ENCODE peak calls at places on chromosomes 3 and 15, in six cellular contexts. U is fibroblast of lung; Z is right atrium auricular region; K is CD4-positive, alpha-beta T cell; V is dorsolateral prefrontal cortex; T is cardiac muscle cell. S is an unnamed sample.
A peak's percentile ranks its signal among the peaks of the same experiment; 100 is the strongest.

GRCh38 chr3:53123510-53123909 is 6.7 kb downstream of the RFT1 start:
- DNase-seq in U (no peak), Z (no peak), K (no peak), V (no peak), T (no peak), S (no peak)

GRCh38 chr15:73560501-73561117 is 72.6 kb downstream of the NPTN start:
- DNase-seq in U (peak; percentile 90), Z (no peak), K (no peak), V (no peak), T (peak; percentile 71), S (no peak)

GRCh38 chr15:90871716-90872480 is 3.5 kb downstream of the FURIN start:
- DNase-seq in U (no peak), Z (no peak), K (no peak), V (no peak), T (peak; percentile 47), S (no peak)

GRCh38 chr3:68620211-68620610 is 312.1 kb downstream of the TAFA4 start:
- DNase-seq in U (no peak), Z (no peak), K (no peak), V (no peak), T (no peak), S (no peak)

GRCh38 chr3:156763931-156764720 is 62.0 kb upstream of the LEKR1 start:
- DNase-seq in U (no peak), Z (no peak), K (no peak), V (no peak), T (no peak), S (no peak)

GRCh38 chr3:69323941-69324340 is 61.9 kb downstream of the FRMD4B start:
- DNase-seq in U (no peak), Z (no peak), K (no peak), V (no peak), T (no peak), S (no peak)

GRCh38 chr15:56053046-56053400 is 59.6 kb upstream of the NEDD4 start:
- DNase-seq in U (no peak), Z (no peak), K (no peak), V (no peak), T (no peak), S (no peak)

GRCh38 chr15:51114437-51115119 is 19.9 kb upstream of the TNFAIP8L3 start:
- DNase-seq in U (peak; percentile 66), Z (no peak), K (no peak), V (no peak), T (no peak), S (no peak)

GRCh38 chr3:149808209-149808829 is 4.7 kb upstream of the RNF13 start:
- DNase-seq in U (peak; percentile 82), Z (peak; percentile 79), K (peak; percentile 35), V (peak; percentile 45), T (peak; percentile 76), S (peak; percentile 48)

GRCh38 chr3:64533565-64534317 is 154.1 kb downstream of the ADAMTS9 start:
- DNase-seq in U (peak; percentile 93), Z (peak; percentile 89), K (no peak), V (peak; percentile 71), T (peak; percentile 92), S (peak; percentile 67)

GRCh38 chr3:29353807-29354206 is 72.9 kb downstream of the RBMS3 start:
- DNase-seq in U (peak; percentile 24), Z (no peak), K (no peak), V (no peak), T (no peak), S (no peak)

GRCh38 chr3:159877924-159878323 is 110.7 kb upstream of the IL12A start:
- DNase-seq in U (no peak), Z (no peak), K (no peak), V (no peak), T (no peak), S (no peak)

GRCh38 chr3:151305081-151305777 is 11.4 kb downstream of the GPR87 start:
- DNase-seq in U (peak; percentile 97), Z (no peak), K (no peak), V (no peak), T (no peak), S (no peak)

GRCh38 chr3:97353176-97353575 is 411.4 kb upstream of the ARL6 start:
- DNase-seq in U (no peak), Z (no peak), K (no peak), V (no peak), T (no peak), S (no peak)

GRCh38 chr15:101348643-101349496 is 53.8 kb upstream of the SNRPA1 start:
- DNase-seq in U (no peak), Z (no peak), K (no peak), V (no peak), T (no peak), S (no peak)

GRCh38 chr15:56765252-56765651 is 31.9 kb upstream of the ZNF280D start:
- DNase-seq in U (peak; percentile 66), Z (no peak), K (no peak), V (no peak), T (no peak), S (no peak)

GRCh38 chr15:52337198-52337853 is 41.7 kb upstream of the MYO5C start:
- DNase-seq in U (peak; percentile 44), Z (no peak), K (no peak), V (no peak), T (no peak), S (no peak)
- H3K27ac ChIP-seq in U (no peak overlapping the region), Z (peak overlapping the region; percentile 83), K (no peak overlapping the region), V (peak overlapping the region; percentile 55), T (peak overlapping the region; percentile 51), S (peak overlapping the region; percentile 69)

DNA sequence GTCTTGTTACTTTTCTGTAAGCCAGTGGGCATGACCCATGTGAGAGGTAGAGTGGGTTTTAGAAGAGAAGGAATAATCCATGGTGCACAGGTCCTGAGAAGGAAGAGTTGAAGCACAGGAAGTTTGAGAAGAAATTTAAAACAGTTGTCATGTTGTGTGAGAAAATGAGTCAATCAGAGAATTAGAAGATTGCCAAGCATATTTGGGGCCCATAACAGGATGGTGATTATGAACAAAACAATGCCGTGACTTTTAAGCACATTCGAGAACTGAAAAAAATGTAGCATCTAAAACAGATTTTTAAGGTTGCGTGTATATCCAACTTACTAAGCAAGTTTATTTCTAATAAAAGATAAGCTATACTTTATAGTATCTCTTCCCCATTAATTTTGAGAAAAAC is 198.7 kb downstream of the RORA start:
- DNase-seq in U (no peak), Z (no peak), K (no peak), V (no peak), T (no peak), S (no peak)
- H3K27ac ChIP-seq in U (no peak overlapping the region), Z (no peak overlapping the region), K (no peak overlapping the region), V (no peak overlapping the region), T (no peak overlapping the region), S (no peak overlapping the region)

DNA sequence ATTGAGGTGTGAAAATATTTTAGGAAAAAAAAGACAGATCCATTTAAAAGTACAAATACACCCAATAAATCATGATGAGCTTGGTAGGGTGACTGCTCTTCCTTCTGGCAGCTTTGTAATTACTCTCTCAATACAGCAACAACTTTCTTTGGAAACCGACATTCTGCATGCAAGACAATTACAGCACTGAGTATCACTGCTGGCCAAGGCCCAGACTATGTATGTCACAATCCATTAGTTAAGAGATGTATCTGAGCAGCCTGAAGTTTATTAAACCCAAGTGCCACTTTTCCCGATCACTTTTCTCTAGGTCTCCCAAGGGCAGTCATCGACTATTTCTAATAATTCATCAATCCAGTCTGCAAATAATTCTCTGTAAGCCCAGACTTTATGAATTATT is 492.8 kb downstream of the TUSC7 start:
- DNase-seq in U (peak; percentile 1), Z (no peak), K (no peak), V (no peak), T (no peak), S (no peak)
- H3K27ac ChIP-seq in U (no peak overlapping the region), Z (no peak overlapping the region), K (no peak overlapping the region), V (no peak overlapping the region), T (no peak overlapping the region), S (no peak overlapping the region)

GRCh38 chr3:14147063-14147435 is 22.2 kb downstream of the TMEM43 start:
- DNase-seq in U (no peak), Z (no peak), K (no peak), V (no peak), T (no peak), S (no peak)
- H3K27ac ChIP-seq in U (no peak overlapping the region), Z (peak overlapping the region; percentile 93), K (no peak overlapping the region), V (peak overlapping the region; percentile 90), T (no peak overlapping the region), S (no peak overlapping the region)

GRCh38 chr3:80283783-80284182 is 516.0 kb upstream of the ROBO1 start:
- DNase-seq in U (no peak), Z (no peak), K (no peak), V (no peak), T (no peak), S (no peak)
- H3K27ac ChIP-seq in U (no peak overlapping the region), Z (no peak overlapping the region), K (no peak overlapping the region), V (no peak overlapping the region), T (no peak overlapping the region), S (no peak overlapping the region)

GRCh38 chr3:27319847-27320526 is 49.2 kb downstream of the NEK10 start:
- DNase-seq in U (peak; percentile 27), Z (peak; percentile 59), K (no peak), V (no peak), T (no peak), S (no peak)
- H3K27ac ChIP-seq in U (no peak overlapping the region), Z (peak overlapping the region; percentile 14), K (no peak overlapping the region), V (no peak overlapping the region), T (no peak overlapping the region), S (no peak overlapping the region)

GRCh38 chr15:96716100-96716499 is 385.6 kb downstream of the NR2F2 start:
- DNase-seq in U (no peak), Z (no peak), K (no peak), V (no peak), T (no peak), S (no peak)
- H3K27ac ChIP-seq in U (no peak overlapping the region), Z (no peak overlapping the region), K (no peak overlapping the region), V (no peak overlapping the region), T (no peak overlapping the region), S (no peak overlapping the region)

GRCh38 chr3:182000454-182000853 is 288.7 kb downstream of the SOX2 start:
- DNase-seq in U (no peak), Z (no peak), K (no peak), V (no peak), T (no peak), S (no peak)

GRCh38 chr3:181998828-181999227 is 287.1 kb downstream of the SOX2 start:
- DNase-seq in U (no peak), Z (no peak), K (no peak), V (no peak), T (no peak), S (no peak)

DNA sequence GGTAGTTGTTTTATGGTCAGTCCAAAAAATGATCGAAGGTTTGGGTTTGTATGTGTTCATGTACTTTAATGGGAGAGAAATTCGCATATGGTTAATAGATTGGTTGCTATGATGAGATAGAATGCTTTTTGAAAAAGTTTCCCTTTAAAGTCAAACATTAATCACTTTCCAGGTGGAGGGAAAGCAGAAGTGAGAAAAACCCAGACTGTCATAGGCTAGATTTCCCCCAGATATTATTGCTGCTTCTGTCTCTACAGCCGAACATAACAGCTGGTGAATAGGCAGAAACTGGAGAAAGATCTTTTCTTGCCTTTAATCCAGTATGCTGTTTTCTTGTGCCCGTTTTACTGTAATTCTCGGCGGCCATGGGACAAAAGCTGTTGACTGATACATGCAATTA is 287.6 kb downstream of the SOX2 start:
- DNase-seq in U (no peak), Z (no peak), K (no peak), V (no peak), T (no peak), S (no peak)
- H3K27ac ChIP-seq in U (no peak overlapping the region), Z (no peak overlapping the region), K (no peak overlapping the region), V (no peak overlapping the region), T (no peak overlapping the region), S (no peak overlapping the region)